ENCODE peak calls at places on chromosomes 3 and 15, in five cellular contexts. One of them, this sample, is unnamed.

GRCh38 chr15:29262738-29263137 is 6.9 kb downstream of the NSMCE3 start:
- DNase-seq in lower leg skin: no peak
- DNase-seq in hippocampal formation: no peak
- DNase-seq in activated CD4-positive, alpha-beta T cell treated with anti-CD3 and anti-CD28 coated beads, Interleukin-2, amount 50 U/mL, for 48 hours: no peak
- DNase-seq in H7: no peak
- DNase-seq in this sample: no peak

GRCh38 chr3:105863608-105864007 is 5.2 kb downstream of the CBLB start:
- DNase-seq in lower leg skin: no peak
- DNase-seq in hippocampal formation: no peak
- DNase-seq in activated CD4-positive, alpha-beta T cell treated with anti-CD3 and anti-CD28 coated beads, Interleukin-2, amount 50 U/mL, for 48 hours: no peak
- DNase-seq in H7: no peak
- DNase-seq in this sample: no peak

GRCh38 chr15:38605744-38606143 is 41.1 kb upstream of the RASGRP1 start:
- DNase-seq in lower leg skin: no peak
- DNase-seq in hippocampal formation: no peak
- DNase-seq in activated CD4-positive, alpha-beta T cell treated with anti-CD3 and anti-CD28 coated beads, Interleukin-2, amount 50 U/mL, for 48 hours: peak
- DNase-seq in H7: no peak
- DNase-seq in this sample: no peak

GRCh38 chr3:155744626-155745324 is at the start of gene PLCH1:
- DNase-seq in lower leg skin: peak
- DNase-seq in hippocampal formation: peak
- DNase-seq in activated CD4-positive, alpha-beta T cell treated with anti-CD3 and anti-CD28 coated beads, Interleukin-2, amount 50 U/mL, for 48 hours: peak
- DNase-seq in H7: peak
- DNase-seq in this sample: peak

GRCh38 chr3:64685331-64685799 is 2.4 kb downstream of the ADAMTS9 start:
- DNase-seq in lower leg skin: peak
- DNase-seq in hippocampal formation: no peak
- DNase-seq in activated CD4-positive, alpha-beta T cell treated with anti-CD3 and anti-CD28 coated beads, Interleukin-2, amount 50 U/mL, for 48 hours: no peak
- DNase-seq in H7: no peak
- DNase-seq in this sample: peak

GRCh38 chr3:29281265-29282228 is 676 bp downstream of the RBMS3 start:
- DNase-seq in lower leg skin: no peak
- DNase-seq in hippocampal formation: no peak
- DNase-seq in activated CD4-positive, alpha-beta T cell treated with anti-CD3 and anti-CD28 coated beads, Interleukin-2, amount 50 U/mL, for 48 hours: no peak
- DNase-seq in H7: no peak
- DNase-seq in this sample: peak

GRCh38 chr3:114299421-114299820 is 5.6 kb downstream of the TIGIT start:
- DNase-seq in lower leg skin: no peak
- DNase-seq in hippocampal formation: no peak
- DNase-seq in activated CD4-positive, alpha-beta T cell treated with anti-CD3 and anti-CD28 coated beads, Interleukin-2, amount 50 U/mL, for 48 hours: peak
- DNase-seq in H7: peak
- DNase-seq in this sample: peak

GRCh38 chr15:40198364-40199085 is 37.7 kb downstream of the BUB1B start:
- DNase-seq in lower leg skin: no peak
- DNase-seq in hippocampal formation: no peak
- DNase-seq in activated CD4-positive, alpha-beta T cell treated with anti-CD3 and anti-CD28 coated beads, Interleukin-2, amount 50 U/mL, for 48 hours: no peak
- DNase-seq in H7: no peak
- DNase-seq in this sample: no peak